ENCODE peak calls at places on chromosomes 3 and 15, in five cellular contexts. Y is gastrocnemius medialis, O is non-pigmented ciliary epithelial cell, B is thoracic aorta, D is DMS79 treated with DMSO at 0.1 percent for 48 hours. G is an unnamed sample.

GRCh38 chr3:51706021-51706485 is 815 bp upstream of the GRM2 start:
- DNase-seq in O (no peak), B (no peak), Y (no peak), D (no peak), G (no peak)

GRCh38 chr3:124260206-124260915 is 268.4 kb upstream of the ROPN1 start:
- DNase-seq in B (peak), O (no peak), Y (peak), D (peak), G (peak)

GRCh38 chr3:46564190-46565112 is 1.7 kb downstream of the LRRC2 start:
- DNase-seq in D (no peak), O (no peak), B (no peak), Y (peak), G (no peak)

GRCh38 chr15:71373917-71374316 is 258.6 kb downstream of the THSD4 start:
- DNase-seq in O (no peak), D (no peak), Y (no peak), B (no peak), G (no peak)

GRCh38 chr3:122929576-122930365 is 97.8 kb downstream of the SEMA5B start:
- DNase-seq in D (no peak), O (no peak), B (no peak), Y (no peak), G (no peak)

GRCh38 chr3:132038198-132038825 is 3.5 kb upstream of the CPNE4 start:
- DNase-seq in Y (no peak), O (no peak), D (peak), B (no peak), G (no peak)

GRCh38 chr3:187743195-187744141 is 1.8 kb downstream of the BCL6 start:
- DNase-seq in O (no peak), B (peak), D (peak), Y (peak), G (peak)

GRCh38 chr3:129519896-129520440 is 8.5 kb upstream of the RHO start:
- DNase-seq in Y (no peak), B (no peak), O (no peak), D (no peak), G (no peak)

GRCh38 chr15:88126695-88127476 is 129.7 kb downstream of the NTRK3 start:
- DNase-seq in D (no peak), O (no peak), Y (no peak), B (no peak), G (peak)

GRCh38 chr15:65101891-65102708 is 12.9 kb downstream of the UBAP1L start:
- DNase-seq in O (no peak), Y (no peak), D (no peak), B (no peak), G (peak)

GRCh38 chr3:57281710-57282109 is 10.8 kb downstream of the ASB14 start:
- DNase-seq in O (peak), B (no peak), D (no peak), Y (no peak), G (no peak)

GRCh38 chr3:14253022-14253761 is 74.6 kb downstream of the LSM3 start:
- DNase-seq in D (no peak), Y (peak), B (no peak), O (no peak), G (peak)

GRCh38 chr3:158846803-158847465 is 45.1 kb downstream of the MFSD1 start:
- DNase-seq in Y (no peak), B (no peak), O (no peak), D (no peak), G (no peak)

GRCh38 chr3:47318921-47319320 is 36.2 kb downstream of the KLHL18 start:
- DNase-seq in Y (no peak), O (no peak), B (no peak), D (no peak), G (no peak)

GRCh38 chr3:83928391-83928790 is 1030.4 kb upstream of the CADM2 start:
- DNase-seq in O (no peak), B (no peak), Y (no peak), D (no peak), G (no peak)

GRCh38 chr15:84910928-84911623 is 26.6 kb downstream of the SLC28A1 start:
- DNase-seq in D (no peak), O (no peak), B (no peak), Y (no peak), G (no peak)

GRCh38 chr3:7577513-7577912 is 716.6 kb downstream of the GRM7 start:
- DNase-seq in Y (no peak), O (no peak), B (no peak), D (no peak), G (no peak)

GRCh38 chr3:61594144-61594977 is 33.0 kb downstream of the PTPRG start:
- DNase-seq in D (no peak), B (no peak), Y (no peak), O (no peak), G (no peak)

G was measured in lower leg skin.